ENCODE peak calls at places on chromosome 1, in ten cellular contexts. O is sigmoid colon, V is right lobe of liver, X is body of pancreas, C is heart left ventricle, D is IMR-90, I is A549, G is uterus, P is prostate gland, L is endothelial cell of umbilical vein. W is an unnamed sample.

GRCh38 chr1:25572107-25572506 is 28.7 kb downstream of the LDLRAP1 start:
- DNase-seq in G (no peak), X (no peak), L (no peak), D (no peak), V (no peak), P (no peak), C (no peak), O (no peak), I (no peak), W (no peak)

GRCh38 chr1:68010543-68010942 is 39.9 kb downstream of the DIRAS3 start:
- DNase-seq in P (no peak), C (no peak), I (no peak), X (no peak), L (peak; percentile 32), G (no peak), O (no peak), D (peak; percentile 46), V (no peak), W (no peak)

GRCh38 chr1:66968574-66968973 is 43.8 kb downstream of the MIER1 start:
- DNase-seq in I (no peak), C (no peak), V (no peak), X (no peak), G (no peak), D (peak; percentile 28), L (no peak), P (no peak), O (no peak), W (no peak)

GRCh38 chr1:217088521-217089221 is 365.4 kb upstream of the ESRRG start:
- DNase-seq in V (no peak), L (no peak), I (no peak), G (no peak), X (no peak), D (peak; percentile 67), P (no peak), O (no peak), C (no peak), W (no peak)

GRCh38 chr1:224640587-224640986 is 24.5 kb downstream of the CNIH3 start:
- DNase-seq in L (no peak), G (no peak), V (no peak), O (no peak), D (no peak), X (no peak), I (no peak), C (no peak), P (no peak), W (no peak)

GRCh38 chr1:179129702-179130473 is 48.0 kb downstream of the TOR3A start:
- DNase-seq in X (no peak), P (no peak), V (no peak), L (peak; percentile 41), D (peak; percentile 47), O (no peak), G (no peak), C (no peak), I (peak; percentile 25), W (peak; percentile 73)

GRCh38 chr1:231931146-231931545 is 304.6 kb downstream of the DISC1 start:
- DNase-seq in X (no peak), G (no peak), C (no peak), L (no peak), V (no peak), P (no peak), O (no peak), I (no peak), D (no peak), W (no peak)

GRCh38 chr1:6322161-6322560 is 61.3 kb upstream of the GPR153 start:
- DNase-seq in L (no peak), C (no peak), D (no peak), O (no peak), X (no peak), P (no peak), I (no peak), G (no peak), V (no peak), W (no peak)

GRCh38 chr1:89068291-89068690 is 3.3 kb upstream of the GBP1 start:
- DNase-seq in O (no peak), C (no peak), D (peak; percentile 73), V (peak; percentile 76), L (no peak), P (no peak), I (no peak), X (no peak), G (no peak), W (no peak)

GRCh38 chr1:89070509-89070908 is 5.5 kb upstream of the GBP1 start:
- DNase-seq in C (no peak), X (no peak), P (no peak), D (no peak), G (no peak), L (no peak), V (no peak), I (no peak), O (no peak), W (no peak)

GRCh38 chr1:89060091-89060490 is 4.9 kb downstream of the GBP1 start:
- DNase-seq in C (no peak), V (no peak), G (no peak), I (no peak), O (no peak), D (no peak), P (no peak), L (no peak), X (no peak), W (no peak)

GRCh38 chr1:89069955-89070354 is 4.9 kb upstream of the GBP1 start:
- DNase-seq in G (no peak), V (no peak), I (no peak), O (no peak), P (no peak), C (no peak), L (no peak), D (no peak), X (no peak), W (no peak)

DNA sequence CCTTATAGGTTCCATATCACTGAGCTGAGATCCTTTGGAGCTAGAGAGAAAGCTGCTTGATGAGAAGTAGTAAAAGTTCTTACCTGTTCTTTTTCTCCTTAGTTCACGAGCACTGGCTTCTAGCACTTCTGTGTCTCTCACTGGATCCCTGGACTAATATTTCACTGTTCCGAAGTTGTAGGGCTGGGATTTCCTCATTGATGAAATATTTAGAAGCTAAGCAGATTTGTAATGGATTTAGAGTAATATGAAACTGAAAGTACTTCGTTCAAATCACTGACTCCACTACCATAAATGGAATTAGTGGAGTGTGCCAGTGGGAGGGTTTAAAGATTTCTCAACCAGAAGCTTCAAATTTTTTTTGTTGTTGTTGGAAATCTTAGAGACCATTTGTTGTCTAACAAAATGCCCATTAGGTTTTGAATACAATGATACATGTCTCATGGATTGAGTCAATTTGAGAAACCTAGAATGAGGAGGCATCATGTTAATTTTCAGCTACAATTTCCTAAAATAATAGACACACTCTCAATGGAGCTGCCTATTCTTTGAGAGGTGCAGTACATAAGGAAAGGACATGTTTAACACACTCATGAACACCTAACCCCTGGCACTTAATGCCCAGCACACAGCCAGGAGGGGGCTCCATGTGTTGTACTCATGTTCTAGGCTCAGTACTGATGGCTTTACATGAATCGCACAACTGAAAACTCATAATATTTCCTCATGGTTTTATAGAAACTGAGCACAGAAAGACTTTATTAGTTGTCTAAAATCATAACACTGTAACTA is at the start of gene GBP1:
- DNase-seq in O (no peak), D (peak; percentile 88), L (peak; percentile 84), I (no peak), G (no peak), P (peak; percentile 38), V (no peak), C (no peak), X (no peak), W (no peak)
- TF ChIP-seq POLR2A in O (peak; percentile 30), D (peak; percentile 40), L (no peak), I (no peak), G (peak; percentile 77), P (peak; percentile 26), V (peak; percentile 94), C (peak; percentile 34), X (no peak), W (no peak)

GRCh38 chr1:77026640-77027039 is 159.4 kb downstream of the ST6GALNAC5 start:
- DNase-seq in X (no peak), P (no peak), G (no peak), C (no peak), D (no peak), V (no peak), O (no peak), L (no peak), I (no peak), W (no peak)
- TF ChIP-seq CTCF in X (no peak), P (no peak), G (no peak), C (no peak), D (no peak), V (no peak), O (no peak), L (no peak), I (no peak), W (no peak)

GRCh38 chr1:116376734-116377096 is 3.7 kb downstream of the ATP1A1 start:
- DNase-seq in C (no peak), P (no peak), O (no peak), G (no peak), X (no peak), I (no peak), D (peak; percentile 11), L (peak; percentile 82), V (no peak), W (no peak)

GRCh38 chr1:116375165-116375883 is 2.3 kb downstream of the ATP1A1 start:
- DNase-seq in D (no peak), X (peak; percentile 24), O (no peak), I (no peak), G (no peak), L (peak; percentile 51), P (no peak), V (no peak), C (no peak), W (no peak)

GRCh38 chr1:116377564-116378529 is 4.8 kb downstream of the ATP1A1 start:
- DNase-seq in O (peak; percentile 90), V (peak; percentile 58), X (peak; percentile 60), G (peak; percentile 72), D (peak; percentile 96), C (peak; percentile 83), I (peak; percentile 45), P (peak; percentile 61), L (peak; percentile 94), W (peak; percentile 81)

GRCh38 chr1:116374340-116375164 is 1.5 kb downstream of the ATP1A1 start:
- DNase-seq in X (no peak), D (no peak), L (peak; percentile 16), C (no peak), V (peak; percentile 50), O (no peak), P (peak; percentile 33), I (no peak), G (no peak), W (peak; percentile 13)

DNA sequence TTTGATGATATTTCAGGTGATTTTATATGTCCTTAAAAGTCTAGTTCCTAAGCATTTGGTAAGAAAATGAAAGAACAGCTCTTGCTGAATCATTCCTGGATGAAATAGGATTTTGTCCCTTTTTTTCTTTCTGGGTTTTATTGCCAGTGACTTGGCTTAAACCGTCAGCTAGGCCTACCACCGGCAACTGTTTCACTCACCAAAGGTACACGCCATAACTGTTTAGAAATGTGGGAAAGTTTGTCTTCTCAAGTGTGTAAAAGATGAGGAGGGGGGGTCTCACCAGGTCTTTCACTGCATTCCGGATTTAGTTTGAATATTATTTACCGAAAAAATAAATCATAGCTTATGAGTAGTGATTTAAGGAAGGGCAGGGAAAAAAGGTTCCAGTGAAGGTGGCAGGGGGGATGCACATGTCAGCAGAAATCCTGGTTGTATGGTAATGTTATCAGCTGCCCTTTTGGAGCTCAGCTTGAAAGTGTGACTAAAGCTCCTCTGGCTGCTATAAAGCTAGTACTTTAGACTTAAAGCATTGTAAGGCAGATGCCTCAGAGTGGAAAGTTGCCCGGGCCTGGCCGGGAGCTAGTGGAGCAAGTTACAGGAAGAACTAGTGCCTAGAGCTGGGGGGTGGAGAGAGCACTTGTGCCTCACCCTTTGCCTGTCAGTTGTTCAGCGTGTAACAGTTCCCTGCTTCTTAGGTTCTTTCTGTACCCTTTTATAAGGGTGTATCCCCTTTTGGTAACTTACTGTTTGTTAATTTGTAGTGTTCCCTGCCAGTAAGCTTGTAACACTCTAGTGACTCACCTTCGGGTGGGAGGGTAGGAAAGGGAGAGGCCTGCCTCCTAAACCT is 3.1 kb downstream of the ATP1A1 start:
- DNase-seq in P (peak; percentile 96), G (peak; percentile 71), I (peak; percentile 46), C (peak; percentile 88), O (peak; percentile 93), L (peak; percentile 85), X (peak; percentile 76), D (peak; percentile 68), V (peak; percentile 87), W (peak; percentile 24)
- TF ChIP-seq POLR2A in P (peak; percentile 77), G (peak; percentile 20), I (no peak), C (peak; percentile 74), O (peak; percentile 38), L (no peak), X (peak; percentile 19), D (no peak), V (peak; percentile 49), W (no peak)

GRCh38 chr1:42399315-42400100 is 18.9 kb downstream of the RIMKLA start:
- DNase-seq in X (no peak), D (no peak), P (no peak), O (no peak), L (no peak), V (no peak), G (no peak), I (no peak), C (no peak), W (no peak)

DNA sequence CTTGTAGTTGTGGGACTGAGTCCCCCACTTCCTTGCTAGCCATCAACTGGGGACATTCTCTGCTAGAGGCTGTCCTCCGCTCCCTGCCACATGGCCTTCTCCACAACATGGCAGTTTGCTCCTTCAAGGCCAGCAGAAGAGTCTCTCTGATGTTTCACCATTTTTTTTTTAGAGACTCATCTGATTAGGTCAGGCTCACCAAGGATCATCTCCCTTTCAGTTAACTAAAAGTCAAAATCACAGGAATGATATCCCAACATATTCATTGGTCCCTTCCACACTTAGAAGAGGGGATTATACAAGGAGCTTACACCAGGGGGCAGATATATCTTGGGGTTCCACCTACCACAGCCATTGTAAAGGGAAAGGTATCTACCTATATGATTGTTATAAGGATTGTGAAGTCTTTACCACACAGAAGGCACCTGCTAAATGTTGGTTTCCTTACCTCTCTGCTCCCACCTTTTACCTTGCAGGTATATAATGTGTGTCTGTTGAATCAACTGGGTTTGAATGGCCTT is 23.3 kb downstream of the RIMKLA start:
- DNase-seq in O (no peak), D (no peak), L (no peak), V (no peak), X (no peak), G (no peak), P (no peak), I (no peak), C (no peak), W (no peak)
- TF ChIP-seq CTCF in O (no peak), D (no peak), L (peak; percentile 16), V (no peak), X (no peak), G (peak; percentile 4), P (no peak), I (no peak), C (no peak), W (no peak)